ENCODE peak calls at places on chromosomes 12 and 14, in four cellular contexts. J is fibroblast of lung, R is HCT116, Y is GM23338. O is an unnamed sample.
A peak's percentile ranks its signal among the peaks of the same experiment; 100 is the strongest.

GRCh38 chr12:131720921-131721320 is 10.0 kb downstream of the SFSWAP start:
- DNase-seq in R (no peak), Y (no peak), J (peak; percentile 3), O (no peak)

GRCh38 chr14:102875652-102876051 is 46.8 kb upstream of the AMN start:
- DNase-seq in R (no peak), J (no peak), Y (no peak), O (no peak)

GRCh38 chr14:77458249-77458950 is 507 bp downstream of the AHSA1 start:
- DNase-seq in J (peak; percentile 16), R (no peak), Y (peak; percentile 65), O (peak; percentile 26)

GRCh38 chr14:79767278-79767677 is 444.0 kb downstream of the DIO2 start:
- DNase-seq in J (no peak), Y (no peak), R (no peak), O (no peak)

GRCh38 chr14:104427126-104427851 is 152.3 kb upstream of the C14orf180 start:
- DNase-seq in J (no peak), R (no peak), Y (no peak), O (no peak)

GRCh38 chr14:38210168-38210567 is 2.5 kb downstream of the SSTR1 start:
- DNase-seq in J (peak; percentile 65), Y (peak; percentile 50), R (no peak), O (peak; percentile 40)

GRCh38 chr14:24108336-24108874 is 6.2 kb upstream of the DCAF11 start:
- DNase-seq in J (no peak), R (no peak), Y (no peak), O (no peak)

GRCh38 chr12:9626291-9626690 is 18.6 kb upstream of the KLRB1 start:
- DNase-seq in R (no peak), Y (no peak), J (no peak), O (no peak)

GRCh38 chr14:73796881-73797539 is 54.6 kb upstream of the PTGR2 start:
- DNase-seq in J (no peak), R (no peak), Y (no peak), O (no peak)

GRCh38 chr12:22312336-22312735 is 22.2 kb downstream of the ST8SIA1 start:
- DNase-seq in Y (no peak), J (peak; percentile 65), R (no peak), O (no peak)

GRCh38 chr12:123150804-123151678 is at the start of gene PITPNM2:
- DNase-seq in J (peak; percentile 56), Y (peak; percentile 78), R (no peak), O (peak; percentile 72)

GRCh38 chr12:52207895-52208294 is 16.1 kb upstream of the KRT80 start:
- DNase-seq in R (no peak), J (peak; percentile 36), Y (no peak), O (peak; percentile 24)

GRCh38 chr12:122040579-122041386 is 19.1 kb downstream of the BCL7A start:
- DNase-seq in R (no peak), Y (peak; percentile 41), J (no peak), O (no peak)

GRCh38 chr12:120686690-120687569 is at the start of gene MLEC:
- DNase-seq in Y (peak; percentile 98), J (peak; percentile 98), R (peak; percentile 95), O (peak; percentile 99)

GRCh38 chr12:122862872-122863701 is 27.8 kb downstream of the HIP1R start:
- DNase-seq in R (no peak), J (no peak), Y (no peak), O (no peak)

GRCh38 chr12:67625004-67625403 is 23.5 kb upstream of the DYRK2 start:
- DNase-seq in J (no peak), R (no peak), Y (no peak), O (no peak)

GRCh38 chr12:3611853-3612703 is 121.1 kb downstream of the PRMT8 start:
- DNase-seq in R (no peak), Y (no peak), J (no peak), O (no peak)

GRCh38 chr14:89167705-89168104 is 249.3 kb downstream of the FOXN3 start:
- DNase-seq in J (no peak), R (no peak), Y (peak; percentile 17), O (no peak)

GRCh38 chr14:66005899-66006434 is 480.2 kb upstream of the CCDC196 start:
- DNase-seq in Y (no peak), J (no peak), R (no peak), O (no peak)

GRCh38 chr14:71117839-71118743 is 210.8 kb downstream of the PCNX1 start:
- DNase-seq in Y (peak; percentile 20), R (no peak), J (peak; percentile 45), O (peak; percentile 66)

GRCh38 chr14:64704145-64704742 is at the start of gene PLEKHG3:
- DNase-seq in Y (peak; percentile 93), J (peak; percentile 51), R (no peak), O (peak; percentile 82)

GRCh38 chr14:50366115-50366514 is 30.6 kb downstream of the CDKL1 start:
- DNase-seq in J (peak; percentile 29), R (no peak), Y (no peak), O (no peak)

GRCh38 chr12:105754313-105754712 is 384.4 kb downstream of the NUAK1 start:
- DNase-seq in Y (no peak), J (no peak), R (no peak), O (no peak)

GRCh38 chr12:53755451-53756290 is 3.9 kb upstream of the CISTR start:
- DNase-seq in Y (peak; percentile 77), R (no peak), J (no peak), O (no peak)
- TF ChIP-seq EZH2 in Y (no peak), R (no peak), J (no peak), O (no peak)

DNA sequence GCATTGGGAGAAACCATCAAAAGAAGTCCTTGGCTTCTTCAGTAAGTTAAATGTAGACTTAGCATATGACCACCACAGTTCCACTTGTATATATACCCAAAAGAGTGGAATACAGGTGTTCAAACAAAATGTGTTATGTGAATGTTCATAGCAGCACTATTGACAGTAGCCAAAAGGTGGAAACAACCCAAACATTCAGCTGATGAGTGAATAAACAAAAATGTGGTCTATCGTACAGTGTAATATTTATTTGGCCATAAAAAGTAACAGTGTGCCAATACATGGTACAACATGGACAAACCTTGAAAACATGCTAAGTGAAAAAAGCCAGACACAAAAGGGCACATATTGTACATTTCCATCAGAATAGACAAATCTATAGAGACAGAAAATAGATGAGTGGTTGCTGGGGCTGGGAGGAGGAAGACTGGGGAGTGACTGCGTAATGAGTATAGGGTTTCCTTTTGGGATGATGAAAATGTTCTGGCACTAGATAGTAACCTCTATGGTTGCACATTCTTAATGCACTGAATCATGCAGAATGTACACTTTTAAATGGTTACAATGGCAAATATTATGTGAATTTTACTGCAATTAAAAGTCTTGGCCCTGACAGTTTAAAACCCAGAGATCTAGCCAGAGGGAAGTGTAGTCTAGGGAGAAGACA is 5.5 kb downstream of the ERP29 start:
- DNase-seq in Y (no peak), J (peak; percentile 90), R (no peak), O (no peak)
- H3K4me3 ChIP-seq in Y (no peak overlapping the region), J (no peak overlapping the region), R (no peak overlapping the region), O (no peak overlapping the region)

GRCh38 chr14:51609987-51610283 is 41.8 kb upstream of the FRMD6 start:
- DNase-seq in Y (no peak), J (peak; percentile 65), R (no peak), O (no peak)

GRCh38 chr14:51610766-51611165 is 40.9 kb upstream of the FRMD6 start:
- DNase-seq in Y (no peak), R (no peak), J (no peak), O (no peak)

GRCh38 chr14:51605575-51605974 is 46.1 kb upstream of the FRMD6 start:
- DNase-seq in J (no peak), Y (no peak), R (no peak), O (no peak)

GRCh38 chr14:51609251-51609986 is 42.3 kb upstream of the FRMD6 start:
- DNase-seq in J (no peak), R (no peak), Y (no peak), O (no peak)

GRCh38 chr14:51607677-51608076 is 44.0 kb upstream of the FRMD6 start:
- DNase-seq in J (peak; percentile 66), R (no peak), Y (no peak), O (no peak)
- TF ChIP-seq CTCF in J (no peak), R (no peak), Y (no peak), O (no peak)

GRCh38 chr12:63151898-63152700 is 1.1 kb upstream of the AVPR1A start:
- DNase-seq in Y (peak; percentile 89), R (peak; percentile 43), J (peak; percentile 42), O (peak; percentile 83)

GRCh38 chr12:63154560-63154959 is 3.6 kb upstream of the AVPR1A start:
- DNase-seq in R (no peak), J (no peak), Y (no peak), O (no peak)

GRCh38 chr12:63149884-63150254 is 1.1 kb downstream of the AVPR1A start:
- DNase-seq in Y (no peak), J (no peak), R (no peak), O (no peak)

GRCh38 chr12:63151061-63151897 is at the start of gene AVPR1A:
- DNase-seq in R (no peak), Y (peak; percentile 48), J (no peak), O (peak; percentile 49)

DNA sequence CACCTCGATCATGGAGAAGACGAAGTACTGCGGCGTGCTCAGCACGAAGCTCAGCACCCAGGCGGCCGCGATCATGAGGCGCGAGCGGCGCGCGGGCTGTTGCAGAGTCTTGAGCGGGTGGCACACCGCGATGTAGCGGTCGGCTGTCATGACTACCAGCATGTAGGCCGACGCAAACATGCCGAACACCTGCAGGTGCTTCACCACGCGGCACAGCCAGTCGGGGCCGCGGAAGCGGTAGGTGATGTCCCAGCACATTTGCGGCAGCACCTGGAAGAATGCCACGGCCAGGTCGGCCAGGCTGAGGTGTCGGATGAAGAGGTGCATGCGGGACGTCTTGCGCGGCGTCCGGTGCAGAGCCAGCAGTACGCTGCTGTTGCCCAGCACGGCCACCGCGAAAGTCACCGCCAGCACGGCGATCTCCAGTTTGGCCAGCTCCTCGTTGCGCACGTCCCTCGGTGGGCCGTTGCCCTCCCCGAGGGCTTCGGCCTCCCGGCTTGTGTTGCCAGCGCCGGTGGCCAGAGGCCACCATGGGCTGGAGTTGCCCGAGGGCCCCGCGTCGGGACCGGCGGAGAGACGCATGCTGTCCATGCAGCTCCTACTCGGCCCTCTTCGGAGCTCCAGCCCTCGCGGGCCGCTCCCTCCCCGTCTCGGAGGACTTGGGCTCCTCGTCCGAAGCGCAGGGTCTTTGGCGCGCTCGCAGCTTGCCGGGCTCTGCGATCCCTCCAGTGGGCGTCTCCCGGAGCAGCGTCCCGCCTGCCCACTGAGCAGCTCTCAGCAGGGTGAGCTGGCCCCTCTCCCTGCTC is 543 bp downstream of the AVPR1A start:
- DNase-seq in Y (peak; percentile 80), J (no peak), R (no peak), O (peak; percentile 20)
- TF ChIP-seq EZH2 in Y (no peak), J (peak; percentile 83), R (no peak), O (no peak)

GRCh38 chr14:75969126-75969525 is 12.7 kb downstream of the TGFB3 start:
- DNase-seq in R (no peak), Y (no peak), J (no peak), O (no peak)

GRCh38 chr14:75969891-75970290 is 11.9 kb downstream of the TGFB3 start:
- DNase-seq in J (no peak), Y (no peak), R (no peak), O (no peak)

GRCh38 chr14:75967866-75968265 is 13.9 kb downstream of the TGFB3 start:
- DNase-seq in R (no peak), Y (no peak), J (no peak), O (no peak)

GRCh38 chr14:75970989-75971388 is 10.8 kb downstream of the TGFB3 start:
- DNase-seq in R (no peak), J (no peak), Y (peak; percentile 24), O (no peak)

DNA sequence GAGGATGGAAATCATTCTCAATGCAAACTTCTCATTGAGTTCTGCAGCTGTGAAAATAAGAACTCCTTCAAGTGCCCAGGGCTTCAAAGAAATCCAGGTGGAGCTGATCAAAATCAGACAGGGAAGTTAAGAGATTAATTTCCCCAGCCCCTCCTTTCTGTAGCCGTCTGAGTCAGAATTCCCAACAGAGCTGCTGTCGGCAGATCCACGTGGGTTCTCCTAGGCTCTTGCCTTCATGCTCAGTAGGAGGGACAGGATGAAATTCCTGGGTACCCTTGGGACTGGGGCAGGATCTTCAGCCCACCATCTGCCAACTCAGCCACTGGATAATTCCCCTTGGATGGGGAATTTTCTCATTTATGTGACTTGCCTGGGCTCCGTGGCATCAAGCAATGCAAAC is 13.3 kb downstream of the TGFB3 start:
- DNase-seq in R (no peak), Y (no peak), J (no peak), O (peak; percentile 45)
- H3K4me3 ChIP-seq in R (no peak overlapping the region), Y (no peak overlapping the region), J (no peak overlapping the region), O (no peak overlapping the region)

O was measured in A673.